ENCODE peak calls at places on chromosomes 2 and 18, in six cellular contexts. C is stomach, W is spleen, N is GM12892, G is endothelial cell of umbilical vein, J is HCT116. K is an unnamed sample.

GRCh38 chr2:109419960-109420370 is 193.8 kb downstream of the SEPTIN10 start:
- DNase-seq in C (no peak), W (peak), N (no peak), G (peak), J (no peak), K (no peak)

GRCh38 chr18:8991131-8991530 is 111.4 kb upstream of the NDUFV2 start:
- DNase-seq in C (no peak), W (no peak), N (no peak), G (no peak), J (no peak), K (no peak)

GRCh38 chr18:11989174-11989573 is 7.9 kb downstream of the IMPA2 start:
- DNase-seq in C (peak), W (peak), N (no peak), G (no peak), J (no peak), K (peak)

GRCh38 chr2:111161971-111162370 is 41.3 kb downstream of the BCL2L11 start:
- DNase-seq in C (peak), W (no peak), N (no peak), G (peak), J (no peak), K (no peak)

GRCh38 chr18:79570266-79571201 is 109.1 kb upstream of the CTDP1 start:
- DNase-seq in C (no peak), W (peak), N (no peak), G (no peak), J (peak), K (peak)

GRCh38 chr2:181916726-181917377 is 25.3 kb downstream of the ITPRID2 start:
- DNase-seq in C (no peak), W (no peak), N (no peak), G (peak), J (no peak), K (no peak)

GRCh38 chr2:10489842-10490555 is 41.9 kb upstream of the ODC1 start:
- DNase-seq in C (peak), W (peak), N (no peak), G (no peak), J (no peak), K (peak)

GRCh38 chr2:224379986-224380385 is 21.9 kb downstream of the FAM124B start:
- DNase-seq in C (no peak), W (no peak), N (no peak), G (no peak), J (no peak), K (peak)

GRCh38 chr2:205323929-205324328 is 358.4 kb upstream of the NRP2 start:
- DNase-seq in C (no peak), W (no peak), N (no peak), G (no peak), J (no peak), K (no peak)

GRCh38 chr18:50281295-50281971 is at the start of gene MBD1:
- DNase-seq in C (peak), W (peak), N (peak), G (peak), J (peak), K (peak)
- TF ChIP-seq POLR2AphosphoS5 in C (peak), W (peak), N (peak), G (peak), J (peak), K (peak)

DNA sequence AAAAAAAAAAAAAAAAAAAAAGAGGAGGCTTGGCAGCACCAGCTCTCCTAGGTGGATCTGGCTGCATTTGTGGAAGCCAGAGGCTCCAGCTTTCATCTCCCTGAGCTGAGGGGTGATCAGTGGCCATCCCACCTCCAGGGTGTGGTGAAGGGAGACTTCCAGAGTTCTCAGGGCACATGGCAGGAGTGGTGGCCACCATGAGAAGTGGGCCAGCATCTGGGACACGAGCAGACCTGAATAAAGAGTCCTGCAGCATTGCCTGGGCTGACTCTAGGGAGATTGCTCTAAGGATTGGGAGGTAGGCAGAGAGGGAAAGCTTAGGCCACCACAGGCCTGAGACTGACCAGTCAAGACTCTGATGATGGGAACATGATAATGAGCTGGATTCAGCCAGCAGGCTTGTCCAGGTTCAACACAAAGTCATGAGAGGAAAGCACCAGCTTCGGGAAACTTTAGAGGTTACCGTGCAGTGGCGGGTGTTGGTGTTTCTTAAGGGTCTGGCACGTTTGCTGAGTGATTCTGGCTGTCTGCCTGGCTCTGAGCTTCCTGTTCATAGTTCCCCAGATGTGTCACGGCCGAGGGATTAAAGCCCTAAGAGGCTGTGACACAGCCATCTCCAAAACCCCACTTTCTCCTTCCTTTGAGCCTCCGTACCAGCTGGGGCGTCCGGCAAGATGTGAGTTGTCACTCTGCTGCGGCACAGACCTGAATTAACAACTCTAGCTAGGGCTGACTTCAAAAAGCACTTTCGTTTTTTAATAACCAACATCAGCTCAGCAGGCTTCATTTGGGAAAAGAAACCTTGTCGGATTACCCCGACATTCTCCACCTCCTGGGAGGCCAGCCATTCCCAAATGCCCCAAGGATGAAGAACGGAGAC is 38.3 kb upstream of the IL1R1 start:
- DNase-seq in C (peak), W (peak), N (no peak), G (peak), J (no peak), K (peak)
- TF ChIP-seq POLR2A in C (no peak), W (no peak), N (no peak), G (no peak), J (no peak), K (no peak)

DNA sequence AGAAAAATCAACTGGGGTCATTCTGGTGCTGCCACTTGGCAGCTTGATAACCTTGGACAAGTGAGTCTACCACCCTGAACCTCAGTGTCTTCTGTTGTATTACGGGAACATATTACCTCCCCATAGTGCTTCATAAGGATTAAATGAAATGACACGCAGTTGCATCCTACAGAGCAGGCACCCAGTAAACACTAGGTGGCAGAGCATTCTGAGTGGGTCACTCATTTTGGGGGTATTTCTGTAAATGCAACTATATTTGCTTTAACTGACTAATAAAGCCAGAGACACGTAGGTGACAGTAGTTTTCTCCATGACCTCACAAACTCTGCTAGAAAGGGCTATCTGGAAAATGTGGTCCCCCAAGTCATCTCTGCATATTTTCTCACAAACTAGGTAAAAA is 4.7 kb downstream of the CD226 start:
- DNase-seq in C (no peak), W (no peak), N (no peak), G (no peak), J (no peak), K (no peak)
- TF ChIP-seq POLR2AphosphoS5 in C (no peak), W (no peak), N (no peak), G (no peak), J (no peak), K (no peak)

GRCh38 chr2:136118819-136119716 is 1.1 kb upstream of the CXCR4 start:
- DNase-seq in C (peak), W (peak), N (peak), G (no peak), J (no peak), K (peak)
- TF ChIP-seq POLR2A in C (no peak), W (peak), N (no peak), G (no peak), J (no peak), K (no peak)

GRCh38 chr18:67476585-67476984 is 39.9 kb downstream of the DSEL start:
- DNase-seq in C (no peak), W (no peak), N (no peak), G (no peak), J (no peak), K (no peak)
- TF ChIP-seq POLR2AphosphoS5 in C (no peak), W (no peak), N (no peak), G (no peak), J (no peak), K (no peak)

DNA sequence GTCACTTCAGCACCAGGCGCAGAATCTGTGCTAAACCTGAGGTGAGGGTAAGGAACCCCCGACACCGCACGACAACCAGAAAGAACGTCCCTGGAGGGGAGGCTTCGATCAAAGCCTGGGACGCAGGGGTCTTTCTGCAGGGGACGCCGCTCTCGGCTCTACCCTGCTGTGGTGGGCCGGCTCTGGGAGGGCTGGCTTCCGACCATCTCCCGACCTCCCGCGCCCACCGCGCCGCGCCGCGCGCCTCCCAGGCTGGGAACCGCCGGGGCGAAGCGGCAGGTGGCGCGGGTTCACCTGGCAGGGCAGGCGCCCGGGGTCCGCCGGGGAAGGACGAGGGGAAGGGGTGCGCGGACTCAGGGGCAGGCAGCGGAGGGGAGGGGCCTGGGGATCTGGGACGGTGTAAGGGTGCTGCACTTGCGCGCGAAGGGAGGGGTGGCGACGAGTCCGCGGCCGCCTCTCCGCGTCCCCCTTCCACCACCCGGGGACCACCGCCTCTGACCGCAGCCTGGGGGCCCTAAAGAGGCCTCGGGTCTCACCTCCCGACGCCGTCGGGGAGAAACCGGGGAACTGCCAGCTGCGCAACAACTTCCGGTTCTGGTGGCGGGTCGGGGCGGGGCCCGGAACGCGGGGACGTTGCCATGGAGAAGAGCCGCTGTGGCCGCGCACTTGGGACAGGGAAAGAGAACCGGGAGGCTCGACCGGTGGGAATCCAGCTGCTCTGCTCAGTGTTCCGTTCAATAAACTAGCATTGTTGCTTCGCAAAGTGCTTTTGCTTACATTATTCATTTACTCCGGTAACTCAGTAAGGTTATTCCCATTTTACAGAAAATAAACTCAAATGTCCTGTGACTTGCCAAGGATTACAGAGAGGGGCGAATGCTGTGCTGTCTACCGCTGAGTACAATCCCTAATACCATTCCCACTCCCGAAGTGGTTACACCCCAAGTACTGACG is at the start of gene ZNF396:
- DNase-seq in C (peak), W (peak), N (peak), G (peak), J (peak), K (peak)
- TF ChIP-seq POLR2A in C (no peak), W (no peak), N (no peak), G (no peak), J (no peak), K (no peak)

DNA sequence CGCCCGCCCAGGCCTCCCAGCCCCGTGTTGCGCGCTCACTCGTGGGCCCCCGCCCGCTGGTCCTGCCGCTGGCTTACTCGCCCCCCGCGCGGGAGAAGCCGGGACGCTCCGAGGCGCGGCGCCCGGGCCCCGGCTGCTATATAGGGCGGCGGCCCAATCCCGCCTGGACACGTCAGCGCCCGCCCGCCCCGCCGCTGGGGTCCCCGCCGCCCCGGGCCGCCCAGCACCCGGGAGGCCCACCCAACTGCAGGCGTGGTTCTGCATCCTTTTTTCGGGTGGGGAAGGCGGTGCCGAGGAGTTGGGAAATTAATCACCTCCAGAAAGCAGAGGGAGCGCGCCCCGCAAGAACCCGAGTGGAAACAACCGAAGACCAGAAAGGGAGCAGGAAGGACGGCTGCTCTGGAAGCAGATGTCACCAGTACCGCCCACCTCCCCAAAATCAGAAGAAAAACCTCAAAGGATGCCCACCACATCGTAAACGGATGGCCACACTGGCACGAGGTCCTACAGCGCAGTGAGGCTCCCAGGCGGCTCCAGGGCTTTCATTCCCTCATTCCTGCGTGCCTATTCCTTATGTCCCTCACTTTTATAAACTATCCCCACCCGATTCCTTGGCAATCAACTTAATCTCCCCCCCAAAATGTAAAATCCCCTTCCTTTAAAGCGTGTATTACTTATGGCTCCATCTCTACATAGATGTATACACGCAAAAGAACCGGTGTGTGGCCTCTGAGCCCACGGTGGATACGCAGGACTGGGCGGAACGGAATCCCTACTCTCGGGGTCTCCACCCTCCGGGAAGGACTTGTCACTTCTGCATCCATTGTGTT is 42.5 kb downstream of the HDLBP start:
- DNase-seq in C (peak), W (no peak), N (peak), G (peak), J (no peak), K (peak)
- TF ChIP-seq POLR2AphosphoS5 in C (no peak), W (peak), N (no peak), G (peak), J (peak), K (peak)

DNA sequence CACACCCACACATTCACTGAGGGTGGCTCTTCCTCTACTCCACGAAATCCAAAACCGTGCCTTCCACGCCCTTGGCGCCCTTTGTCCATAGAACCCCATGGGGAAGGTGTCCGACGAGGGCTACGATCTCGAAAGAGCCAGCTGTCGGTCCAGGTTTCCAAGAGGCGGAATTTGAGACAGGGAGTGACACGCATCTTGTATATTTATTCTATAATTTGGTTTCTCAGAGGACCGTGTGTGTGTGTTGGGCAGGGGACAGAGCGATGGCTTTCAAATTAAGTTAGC is 726 bp downstream of the C2orf69 start:
- DNase-seq in C (no peak), W (no peak), N (peak), G (no peak), J (no peak), K (no peak)
- TF ChIP-seq POLR2A in C (no peak), W (no peak), N (no peak), G (no peak), J (no peak), K (no peak)